ENCODE peak calls at places on chromosomes 6 and 20, in seven cellular contexts. One of them, this sample, is unnamed.

GRCh38 chr6:43076093-43076927 is at the start of gene PTK7:
- DNase-seq in uterus: peak
- DNase-seq in heart right ventricle: no peak
- DNase-seq in IMR-90: peak
- DNase-seq in left lung: peak
- DNase-seq in keratinocyte: no peak
- DNase-seq in psoas muscle: no peak
- DNase-seq in this sample: peak

GRCh38 chr6:37607949-37608348 is 89.7 kb downstream of the MDGA1 start:
- DNase-seq in uterus: no peak
- DNase-seq in left lung: no peak
- DNase-seq in IMR-90: peak
- DNase-seq in keratinocyte: no peak
- DNase-seq in psoas muscle: no peak
- DNase-seq in heart right ventricle: no peak
- DNase-seq in this sample: peak

GRCh38 chr6:165678429-165678828 is 15.4 kb upstream of the PDE10A start:
- DNase-seq in IMR-90: no peak
- DNase-seq in uterus: no peak
- DNase-seq in left lung: no peak
- DNase-seq in keratinocyte: no peak
- DNase-seq in heart right ventricle: no peak
- DNase-seq in psoas muscle: no peak
- DNase-seq in this sample: no peak

GRCh38 chr20:62143976-62144825 is 632 bp downstream of the SS18L1 start:
- DNase-seq in psoas muscle: peak
- DNase-seq in keratinocyte: no peak
- DNase-seq in uterus: peak
- DNase-seq in heart right ventricle: peak
- DNase-seq in left lung: peak
- DNase-seq in IMR-90: peak
- DNase-seq in this sample: peak

GRCh38 chr6:158067436-158068015 is 85.9 kb downstream of the SYNJ2 start:
- DNase-seq in keratinocyte: no peak
- DNase-seq in psoas muscle: no peak
- DNase-seq in IMR-90: no peak
- DNase-seq in heart right ventricle: no peak
- DNase-seq in left lung: no peak
- DNase-seq in uterus: no peak
- DNase-seq in this sample: no peak

GRCh38 chr20:10307359-10307735 is 88.7 kb downstream of the SNAP25 start:
- DNase-seq in keratinocyte: no peak
- DNase-seq in heart right ventricle: no peak
- DNase-seq in IMR-90: no peak
- DNase-seq in uterus: no peak
- DNase-seq in left lung: no peak
- DNase-seq in psoas muscle: no peak
- DNase-seq in this sample: no peak

GRCh38 chr6:135002229-135002844 is 52.3 kb downstream of the HBS1L start:
- DNase-seq in keratinocyte: no peak
- DNase-seq in IMR-90: peak
- DNase-seq in uterus: no peak
- DNase-seq in left lung: no peak
- DNase-seq in heart right ventricle: no peak
- DNase-seq in psoas muscle: no peak
- DNase-seq in this sample: peak

GRCh38 chr20:51467971-51468626 is 74.4 kb downstream of the NFATC2 start:
- DNase-seq in keratinocyte: no peak
- DNase-seq in heart right ventricle: no peak
- DNase-seq in IMR-90: no peak
- DNase-seq in left lung: no peak
- DNase-seq in uterus: no peak
- DNase-seq in psoas muscle: no peak
- DNase-seq in this sample: no peak

GRCh38 chr20:43507150-43508080 is at the start of gene L3MBTL1:
- DNase-seq in heart right ventricle: peak
- DNase-seq in left lung: peak
- DNase-seq in psoas muscle: peak
- DNase-seq in keratinocyte: no peak
- DNase-seq in uterus: no peak
- DNase-seq in IMR-90: peak
- DNase-seq in this sample: peak

GRCh38 chr20:23047738-23048214 is 1.7 kb downstream of the THBD start:
- DNase-seq in left lung: peak
- DNase-seq in uterus: no peak
- DNase-seq in IMR-90: no peak
- DNase-seq in heart right ventricle: peak
- DNase-seq in psoas muscle: peak
- DNase-seq in keratinocyte: no peak
- DNase-seq in this sample: no peak

GRCh38 chr6:46201701-46202100 is 30.9 kb upstream of the ENPP5 start:
- DNase-seq in IMR-90: no peak
- DNase-seq in heart right ventricle: no peak
- DNase-seq in psoas muscle: no peak
- DNase-seq in left lung: no peak
- DNase-seq in keratinocyte: no peak
- DNase-seq in uterus: no peak
- DNase-seq in this sample: no peak

GRCh38 chr20:59817406-59817805 is 116.0 kb downstream of the SYCP2 start:
- DNase-seq in IMR-90: no peak
- DNase-seq in keratinocyte: no peak
- DNase-seq in left lung: no peak
- DNase-seq in heart right ventricle: no peak
- DNase-seq in psoas muscle: no peak
- DNase-seq in uterus: no peak
- DNase-seq in this sample: no peak

GRCh38 chr6:78810698-78811097 is 56.7 kb upstream of the IRAK1BP1 start:
- DNase-seq in heart right ventricle: no peak
- DNase-seq in left lung: no peak
- DNase-seq in psoas muscle: no peak
- DNase-seq in IMR-90: peak
- DNase-seq in uterus: no peak
- DNase-seq in keratinocyte: peak
- DNase-seq in this sample: no peak

GRCh38 chr20:13625241-13625981 is 13.3 kb downstream of the TASP1 start:
- DNase-seq in IMR-90: peak
- DNase-seq in heart right ventricle: no peak
- DNase-seq in uterus: no peak
- DNase-seq in psoas muscle: no peak
- DNase-seq in keratinocyte: no peak
- DNase-seq in left lung: no peak
- DNase-seq in this sample: no peak

GRCh38 chr20:24479106-24479505 is 9.7 kb downstream of the SYNDIG1 start:
- DNase-seq in psoas muscle: no peak
- DNase-seq in keratinocyte: no peak
- DNase-seq in IMR-90: no peak
- DNase-seq in heart right ventricle: no peak
- DNase-seq in uterus: no peak
- DNase-seq in left lung: no peak
- DNase-seq in this sample: no peak

GRCh38 chr6:28808383-28808782 is 115.4 kb downstream of the TRIM27 start:
- DNase-seq in heart right ventricle: no peak
- DNase-seq in IMR-90: no peak
- DNase-seq in keratinocyte: no peak
- DNase-seq in uterus: no peak
- DNase-seq in psoas muscle: no peak
- DNase-seq in left lung: no peak
- DNase-seq in this sample: no peak

GRCh38 chr6:23823421-23823820 is 302.6 kb upstream of the NRSN1 start:
- DNase-seq in IMR-90: no peak
- DNase-seq in heart right ventricle: no peak
- DNase-seq in psoas muscle: no peak
- DNase-seq in left lung: no peak
- DNase-seq in uterus: no peak
- DNase-seq in keratinocyte: no peak
- DNase-seq in this sample: peak

GRCh38 chr20:17709361-17710293 is 9.9 kb downstream of the BANF2 start:
- DNase-seq in psoas muscle: no peak
- DNase-seq in left lung: no peak
- DNase-seq in IMR-90: no peak
- DNase-seq in heart right ventricle: no peak
- DNase-seq in keratinocyte: no peak
- DNase-seq in uterus: no peak
- DNase-seq in this sample: no peak

GRCh38 chr20:17712201-17712600 is 12.4 kb downstream of the BANF2 start:
- DNase-seq in psoas muscle: no peak
- DNase-seq in uterus: no peak
- DNase-seq in IMR-90: no peak
- DNase-seq in keratinocyte: no peak
- DNase-seq in left lung: no peak
- DNase-seq in heart right ventricle: no peak
- DNase-seq in this sample: no peak

GRCh38 chr20:17708675-17709360 is 9.1 kb downstream of the BANF2 start:
- DNase-seq in left lung: no peak
- DNase-seq in heart right ventricle: no peak
- DNase-seq in IMR-90: peak
- DNase-seq in psoas muscle: no peak
- DNase-seq in keratinocyte: no peak
- DNase-seq in uterus: no peak
- DNase-seq in this sample: no peak

GRCh38 chr20:17712708-17713107 is 12.9 kb downstream of the BANF2 start:
- DNase-seq in left lung: no peak
- DNase-seq in keratinocyte: no peak
- DNase-seq in heart right ventricle: no peak
- DNase-seq in IMR-90: peak
- DNase-seq in psoas muscle: no peak
- DNase-seq in uterus: no peak
- DNase-seq in this sample: no peak

DNA sequence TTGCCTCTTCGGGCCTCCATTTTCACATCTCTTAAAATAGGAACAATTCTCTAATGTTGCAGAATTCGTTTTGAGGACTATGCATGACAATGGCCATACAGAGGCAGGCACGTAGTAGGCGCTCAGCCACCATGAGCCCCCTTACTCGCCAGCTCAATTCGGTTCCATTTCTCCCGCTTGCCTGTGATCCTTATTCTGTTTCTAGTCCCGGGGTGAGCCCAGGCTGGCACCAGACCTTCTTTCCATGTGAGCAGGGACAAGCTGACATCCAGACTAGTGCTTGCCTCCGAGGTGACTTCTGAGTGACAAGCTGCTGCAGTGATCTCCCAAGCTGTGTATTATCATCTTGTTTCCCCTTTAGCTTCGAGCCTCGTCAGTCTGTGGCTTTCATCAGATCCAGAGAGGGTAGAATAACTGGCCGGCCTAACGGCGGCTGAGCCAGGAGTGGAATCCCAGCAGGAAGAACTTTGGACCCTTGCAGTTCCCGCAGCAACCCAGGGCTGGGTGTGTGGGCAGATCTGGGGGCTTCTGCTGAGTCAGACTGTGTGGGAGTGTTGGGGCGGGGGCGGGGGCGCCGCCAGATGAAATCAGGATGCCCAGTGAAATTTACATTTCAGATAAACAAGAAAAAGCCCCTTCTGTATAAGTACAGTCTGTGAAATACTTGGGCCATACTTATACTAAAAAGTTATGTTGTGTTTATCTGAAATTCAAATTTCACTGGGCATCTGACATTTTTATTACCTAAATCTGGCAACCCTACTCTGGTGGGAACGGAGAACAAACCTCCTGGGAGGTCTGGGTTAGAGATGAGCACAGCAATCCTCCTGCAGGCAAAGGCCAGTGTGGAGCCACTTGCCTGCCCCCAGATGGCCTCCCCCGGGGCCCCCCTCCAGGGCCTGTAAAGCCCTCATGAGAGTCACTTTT is 10.9 kb downstream of the BANF2 start:
- DNase-seq in uterus: peak
- DNase-seq in psoas muscle: no peak
- DNase-seq in heart right ventricle: no peak
- DNase-seq in left lung: no peak
- DNase-seq in keratinocyte: no peak
- DNase-seq in IMR-90: peak
- DNase-seq in this sample: peak
- H3K4me3 ChIP-seq in uterus: no peak
- H3K4me3 ChIP-seq in psoas muscle: no peak
- H3K4me3 ChIP-seq in heart right ventricle: no peak
- H3K4me3 ChIP-seq in left lung: no peak
- H3K4me3 ChIP-seq in keratinocyte: no peak
- H3K4me3 ChIP-seq in IMR-90: no peak
- H3K4me3 ChIP-seq in this sample: no peak

DNA sequence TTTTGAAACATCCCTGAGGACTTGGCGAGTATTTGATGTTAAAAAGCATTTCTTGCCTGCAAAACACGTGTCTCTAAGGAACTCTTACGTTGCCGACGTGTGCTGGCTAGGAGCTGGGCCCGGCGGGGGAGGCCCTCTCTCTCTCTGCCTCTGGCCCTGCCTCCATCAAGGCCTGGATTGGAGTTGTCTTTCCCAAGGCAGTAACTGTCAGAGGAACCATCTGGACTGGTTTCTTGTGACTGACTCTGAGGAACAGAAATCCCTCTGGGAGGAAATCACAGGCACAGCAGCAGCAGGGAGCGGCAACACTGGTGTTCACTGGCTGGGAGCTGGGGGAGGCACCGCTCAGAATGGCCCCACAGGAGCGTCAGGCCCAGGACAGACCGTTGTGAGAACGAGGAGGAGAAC is 244.2 kb downstream of the NRN1 start:
- DNase-seq in left lung: no peak
- DNase-seq in uterus: peak
- DNase-seq in IMR-90: no peak
- DNase-seq in psoas muscle: peak
- DNase-seq in heart right ventricle: no peak
- DNase-seq in keratinocyte: no peak
- DNase-seq in this sample: no peak
- TF ChIP-seq CTCF in left lung: no peak
- TF ChIP-seq CTCF in uterus: no peak
- TF ChIP-seq CTCF in IMR-90: no peak
- TF ChIP-seq CTCF in psoas muscle: no peak
- TF ChIP-seq CTCF in heart right ventricle: no peak
- TF ChIP-seq CTCF in keratinocyte: no peak
- TF ChIP-seq CTCF in this sample: no peak

GRCh38 chr6:116059713-116060571 is 749 bp downstream of the FRK start:
- DNase-seq in psoas muscle: no peak
- DNase-seq in IMR-90: no peak
- DNase-seq in left lung: peak
- DNase-seq in uterus: peak
- DNase-seq in heart right ventricle: no peak
- DNase-seq in keratinocyte: no peak
- DNase-seq in this sample: peak
- H3K4me3 ChIP-seq in psoas muscle: peak
- H3K4me3 ChIP-seq in IMR-90: peak
- H3K4me3 ChIP-seq in left lung: peak
- H3K4me3 ChIP-seq in uterus: peak
- H3K4me3 ChIP-seq in heart right ventricle: peak
- H3K4me3 ChIP-seq in keratinocyte: peak
- H3K4me3 ChIP-seq in this sample: no peak

DNA sequence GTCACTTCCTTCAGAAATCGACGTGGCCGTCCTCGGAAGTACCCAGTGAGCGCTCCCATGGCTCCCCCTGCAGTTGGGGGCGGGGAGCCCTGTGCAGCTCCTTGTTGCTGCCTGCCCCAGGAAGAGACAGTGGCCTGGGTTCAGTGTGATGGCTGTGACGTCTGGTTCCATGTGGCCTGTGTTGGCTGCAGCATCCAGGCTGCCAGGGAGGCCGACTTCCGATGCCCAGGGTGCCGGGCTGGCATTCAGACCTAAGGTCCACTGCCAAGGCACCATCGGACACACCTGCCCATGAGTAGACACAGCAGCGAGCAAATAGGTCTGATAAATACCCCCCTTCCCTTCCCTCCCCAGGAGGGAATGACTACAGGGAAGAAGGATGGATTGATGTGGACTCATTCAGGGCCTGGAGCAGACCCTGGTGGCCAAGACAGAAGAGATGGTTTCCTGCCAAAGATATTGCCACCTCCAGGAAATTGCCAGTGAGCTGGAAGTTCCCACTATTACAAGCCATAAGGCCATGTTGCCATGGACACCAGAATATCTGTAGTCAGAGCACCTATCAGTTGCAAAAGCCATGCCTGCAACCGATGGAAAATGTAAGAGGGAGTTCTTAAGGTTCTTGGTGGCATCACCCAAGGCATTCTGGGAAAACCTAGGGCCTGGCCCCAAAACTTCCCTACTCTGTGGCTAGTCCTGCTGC is 4.2 kb downstream of the TCF19 start:
- DNase-seq in heart right ventricle: no peak
- DNase-seq in uterus: no peak
- DNase-seq in keratinocyte: no peak
- DNase-seq in left lung: no peak
- DNase-seq in psoas muscle: no peak
- DNase-seq in IMR-90: no peak
- DNase-seq in this sample: no peak
- TF ChIP-seq CTCF in heart right ventricle: no peak
- TF ChIP-seq CTCF in uterus: no peak
- TF ChIP-seq CTCF in keratinocyte: no peak
- TF ChIP-seq CTCF in left lung: no peak
- TF ChIP-seq CTCF in psoas muscle: no peak
- TF ChIP-seq CTCF in IMR-90: no peak
- TF ChIP-seq CTCF in this sample: no peak